ENCODE peak calls at places on chromosomes 3 and 15, in seven cellular contexts. B is spleen, M is K562, I is heart left ventricle, V is adrenal gland, X is body of pancreas, G is stomach. K is an unnamed sample.

GRCh38 chr3:122936335-122936734 is 91.2 kb downstream of the SEMA5B start:
- DNase-seq in B (peak; percentile 41), M (no peak), I (no peak), V (no peak), X (no peak), G (no peak), K (peak; percentile 27)

GRCh38 chr3:153734777-153735551 is 386.2 kb upstream of the ARHGEF26 start:
- DNase-seq in B (no peak), M (no peak), I (no peak), V (no peak), X (no peak), G (no peak), K (no peak)

GRCh38 chr3:72721696-72722381 is 126.4 kb downstream of the SHQ1 start:
- DNase-seq in B (no peak), M (no peak), I (no peak), V (no peak), X (no peak), G (no peak), K (no peak)

GRCh38 chr3:135135445-135135844 is 340.4 kb downstream of the EPHB1 start:
- DNase-seq in B (no peak), M (no peak), I (no peak), V (no peak), X (no peak), G (no peak), K (no peak)

GRCh38 chr3:97359958-97360357 is 404.6 kb upstream of the ARL6 start:
- DNase-seq in B (no peak), M (no peak), I (no peak), V (no peak), X (no peak), G (no peak), K (no peak)

GRCh38 chr3:102179321-102180290 is 255.2 kb upstream of the ZPLD1 start:
- DNase-seq in B (no peak), M (no peak), I (no peak), V (no peak), X (no peak), G (no peak), K (no peak)

GRCh38 chr15:62394079-62394478 is 229.0 kb upstream of the C2CD4B start:
- DNase-seq in B (no peak), M (no peak), I (no peak), V (no peak), X (no peak), G (no peak), K (no peak)

GRCh38 chr15:58179206-58179605 is 41.0 kb downstream of the AQP9 start:
- DNase-seq in B (no peak), M (peak; percentile 35), I (no peak), V (no peak), X (no peak), G (no peak), K (no peak)

GRCh38 chr3:43369404-43370345 is 83.3 kb downstream of the SNRK start:
- DNase-seq in B (peak; percentile 85), M (no peak), I (no peak), V (no peak), X (no peak), G (no peak), K (no peak)

GRCh38 chr3:41301548-41301947 is 102.2 kb downstream of the CTNNB1 start:
- DNase-seq in B (no peak), M (no peak), I (no peak), V (no peak), X (no peak), G (no peak), K (no peak)

GRCh38 chr3:115386347-115386746 is 237.0 kb upstream of the GAP43 start:
- DNase-seq in B (no peak), M (no peak), I (no peak), V (no peak), X (no peak), G (no peak), K (no peak)

GRCh38 chr15:35141743-35142356 is 56.8 kb upstream of the NANOGP8 start:
- DNase-seq in B (no peak), M (no peak), I (no peak), V (no peak), X (no peak), G (no peak), K (no peak)

GRCh38 chr3:146247906-146248305 is 3.0 kb downstream of the PLSCR4 start:
- DNase-seq in B (no peak), M (no peak), I (no peak), V (no peak), X (no peak), G (no peak), K (no peak)
- H3K4me3 ChIP-seq in B (no peak overlapping the region), M (no peak overlapping the region), I (peak overlapping the region; percentile 78), V (no peak overlapping the region), X (no peak overlapping the region), G (no peak overlapping the region), K (no peak overlapping the region)

GRCh38 chr3:86381247-86381646 is 609.7 kb downstream of the VGLL3 start:
- DNase-seq in B (no peak), M (no peak), I (no peak), V (no peak), X (no peak), G (no peak), K (no peak)

DNA sequence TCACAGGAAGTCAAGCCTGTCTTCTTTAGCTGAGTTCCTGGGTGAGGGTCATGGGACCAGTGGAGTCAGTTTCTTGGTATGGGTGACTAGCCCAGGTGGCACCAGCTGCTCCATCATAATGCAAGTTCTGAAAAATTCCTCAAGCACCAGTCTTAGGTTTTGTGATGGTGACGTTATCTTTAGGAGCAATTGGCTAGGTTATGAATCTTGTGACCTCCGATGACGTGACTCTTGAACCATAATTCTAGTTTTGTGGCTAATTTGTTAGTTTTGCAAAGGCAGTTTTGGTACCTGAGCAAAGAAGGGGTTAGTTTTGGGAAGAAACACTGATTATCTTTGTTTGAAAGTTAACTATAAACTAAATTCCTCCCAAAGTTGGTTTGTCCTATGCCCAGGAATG is 608.4 kb downstream of the VGLL3 start:
- DNase-seq in B (no peak), M (no peak), I (no peak), V (no peak), X (no peak), G (no peak), K (no peak)
- TF ChIP-seq POLR2A in B (no peak), M (no peak), I (no peak), V (no peak), X (no peak), G (no peak), K (no peak)

GRCh38 chr15:96415513-96416217 is 85.2 kb downstream of the NR2F2 start:
- DNase-seq in B (no peak), M (no peak), I (no peak), V (no peak), X (no peak), G (no peak), K (no peak)

GRCh38 chr15:96417760-96418130 is 87.2 kb downstream of the NR2F2 start:
- DNase-seq in B (no peak), M (no peak), I (no peak), V (no peak), X (no peak), G (no peak), K (no peak)

GRCh38 chr15:96414875-96415274 is 84.4 kb downstream of the NR2F2 start:
- DNase-seq in B (no peak), M (no peak), I (no peak), V (no peak), X (no peak), G (no peak), K (no peak)

GRCh38 chr15:96416934-96417759 is 86.6 kb downstream of the NR2F2 start:
- DNase-seq in B (no peak), M (no peak), I (no peak), V (no peak), X (no peak), G (peak; percentile 60), K (no peak)

GRCh38 chr15:96416218-96416933 is 85.9 kb downstream of the NR2F2 start:
- DNase-seq in B (no peak), M (no peak), I (peak; percentile 25), V (no peak), X (no peak), G (peak; percentile 38), K (no peak)
- H3K4me3 ChIP-seq in B (peak overlapping the region; percentile 30), M (no peak overlapping the region), I (peak overlapping the region; percentile 33), V (no peak overlapping the region), X (no peak overlapping the region), G (peak overlapping the region; percentile 46), K (no peak overlapping the region)

DNA sequence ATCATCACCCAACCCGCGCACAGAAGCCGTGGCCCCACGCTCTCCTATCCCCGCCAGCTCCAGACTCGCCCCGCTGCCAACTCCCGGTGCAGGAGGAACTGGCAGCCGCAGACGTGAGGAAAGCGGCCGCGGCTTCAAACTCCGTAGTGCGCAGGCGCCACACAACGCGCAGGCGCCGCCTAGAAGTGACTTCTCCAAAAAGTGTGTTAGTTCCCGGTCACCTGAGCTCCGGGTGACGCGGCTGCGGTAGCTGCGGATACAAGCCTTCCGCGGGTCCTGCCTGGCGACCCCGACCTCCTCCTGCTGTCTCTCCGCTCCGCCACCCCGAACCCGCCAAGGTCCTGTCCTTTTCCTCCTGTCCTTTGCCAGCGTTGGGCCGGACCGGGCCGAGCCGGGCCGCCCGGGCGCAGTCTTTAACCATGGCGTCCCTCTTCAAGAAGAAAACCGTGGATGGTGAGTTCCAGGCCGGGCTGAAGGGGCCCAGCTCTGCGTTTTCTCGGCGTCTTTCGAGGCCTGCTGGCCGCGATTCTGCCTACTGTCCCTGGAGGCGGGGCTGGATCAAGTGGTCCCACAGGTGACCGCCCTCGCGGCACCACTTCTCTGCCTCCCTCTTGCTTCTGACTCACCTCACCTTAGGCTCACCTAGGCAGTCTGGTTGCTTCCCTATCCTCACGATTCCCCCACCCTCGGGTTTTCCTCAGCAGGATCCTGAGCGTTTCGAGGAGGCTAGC is at the start of gene CHMP2B:
- DNase-seq in B (peak; percentile 99), M (peak; percentile 74), I (peak; percentile 95), V (peak; percentile 92), X (peak; percentile 96), G (peak; percentile 96), K (peak; percentile 93)
- TF ChIP-seq POLR2A in B (no peak), M (peak; percentile 76), I (peak; percentile 82), V (peak; percentile 71), X (peak; percentile 87), G (peak; percentile 16), K (peak; percentile 84)

GRCh38 chr3:18444597-18445420 is 19.7 kb upstream of the SATB1 start:
- DNase-seq in B (peak; percentile 95), M (peak; percentile 30), I (peak; percentile 75), V (peak; percentile 65), X (peak; percentile 70), G (peak; percentile 76), K (peak; percentile 60)

GRCh38 chr3:18447720-18448119 is 22.6 kb upstream of the SATB1 start:
- DNase-seq in B (no peak), M (no peak), I (no peak), V (no peak), X (no peak), G (no peak), K (no peak)

GRCh38 chr3:18443670-18444596 is 18.8 kb upstream of the SATB1 start:
- DNase-seq in B (peak; percentile 85), M (no peak), I (peak; percentile 27), V (peak; percentile 9), X (peak; percentile 39), G (peak; percentile 33), K (peak; percentile 10)

GRCh38 chr3:18446067-18446793 is 21.1 kb upstream of the SATB1 start:
- DNase-seq in B (no peak), M (no peak), I (no peak), V (no peak), X (no peak), G (no peak), K (peak; percentile 14)

GRCh38 chr3:18445421-18446066 is 20.4 kb upstream of the SATB1 start:
- DNase-seq in B (peak; percentile 90), M (no peak), I (no peak), V (no peak), X (peak; percentile 32), G (peak; percentile 25), K (peak; percentile 16)
- H3K4me3 ChIP-seq in B (peak overlapping the region; percentile 64), M (no peak overlapping the region), I (peak overlapping the region; percentile 67), V (no peak overlapping the region), X (peak overlapping the region; percentile 28), G (peak overlapping the region; percentile 73), K (peak overlapping the region; percentile 42)

K was measured in prostate gland.